ENCODE peak calls at places on chromosome 7, in five cellular contexts. J is spleen; A is left lung; F is activated CD8-positive, alpha-beta memory T cell treated with anti-CD3 and anti-CD28 coated beads for 4 hours; Q is hepatocyte. Y is an unnamed sample.

GRCh38 chr7:76108540-76109233 is 60.8 kb downstream of the MDH2 start:
- DNase-seq in F (no peak), A (no peak), J (no peak), Q (peak; percentile 76), Y (peak; percentile 64)

GRCh38 chr7:90955641-90956207 is 308.5 kb upstream of the FZD1 start:
- DNase-seq in J (no peak), Q (no peak), A (no peak), F (no peak), Y (no peak)

GRCh38 chr7:909358-910329 is 33.3 kb downstream of the GET4 start:
- DNase-seq in F (no peak), Q (peak; percentile 65), J (peak; percentile 92), A (peak; percentile 93), Y (no peak)

GRCh38 chr7:77439572-77439971 is 23.4 kb upstream of the GSAP start:
- DNase-seq in A (no peak), J (no peak), Q (peak; percentile 40), F (no peak), Y (no peak)

GRCh38 chr7:145036592-145037386 is 200.9 kb upstream of the TPK1 start:
- DNase-seq in Q (peak; percentile 77), F (no peak), A (no peak), J (no peak), Y (no peak)

GRCh38 chr7:151518105-151518780 is 1.5 kb downstream of the RHEB start:
- DNase-seq in A (peak; percentile 80), Q (peak; percentile 79), F (peak; percentile 20), J (peak; percentile 89), Y (no peak)

GRCh38 chr7:16564909-16565426 is 38.3 kb downstream of the LRRC72 start:
- DNase-seq in J (no peak), A (no peak), F (no peak), Q (peak; percentile 75), Y (no peak)

GRCh38 chr7:86733783-86734182 is 90.1 kb downstream of the GRM3 start:
- DNase-seq in Q (no peak), J (no peak), F (no peak), A (no peak), Y (no peak)

GRCh38 chr7:90594791-90595317 is 1.3 kb upstream of the CDK14 start:
- DNase-seq in A (no peak), J (no peak), F (no peak), Q (peak; percentile 27), Y (peak; percentile 77)